ENCODE peak calls at places on chromosome 2, in four cellular contexts. V is AG09319, J is H1, Y is lower lobe of right lung. D is an unnamed sample.

GRCh38 chr2:239811806-239812560 is 213.2 kb downstream of the NDUFA10 start:
- DNase-seq in V (no peak), J (no peak), Y (no peak), D (no peak)

GRCh38 chr2:239667431-239667985 is 266.7 kb upstream of the HDAC4 start:
- DNase-seq in V (no peak), J (no peak), Y (no peak), D (no peak)

GRCh38 chr2:106566050-106566449 is 78.9 kb downstream of the CD8B2 start:
- DNase-seq in V (no peak), J (no peak), Y (no peak), D (no peak)

GRCh38 chr2:28981016-28981441 is at the start of gene TOGARAM2:
- DNase-seq in V (no peak), J (no peak), Y (peak), D (no peak)

GRCh38 chr2:59312022-59312421 is 1070.9 kb upstream of the FANCL start:
- DNase-seq in V (no peak), J (no peak), Y (no peak), D (no peak)

GRCh38 chr2:197803033-197803444 is 1.4 kb upstream of the PLCL1 start:
- DNase-seq in V (peak), J (no peak), Y (no peak), D (no peak)

GRCh38 chr2:217383620-217384019 is 523.8 kb upstream of the TNP1 start:
- DNase-seq in V (no peak), J (no peak), Y (no peak), D (no peak)

GRCh38 chr2:144369416-144369815 is 150.5 kb downstream of the ZEB2 start:
- DNase-seq in V (no peak), J (no peak), Y (no peak), D (no peak)

GRCh38 chr2:225010804-225011203 is 31.5 kb downstream of the DOCK10 start:
- DNase-seq in V (peak), J (no peak), Y (no peak), D (no peak)

GRCh38 chr2:203787954-203788353 is 79.6 kb upstream of the CTLA4 start:
- DNase-seq in V (no peak), J (no peak), Y (no peak), D (no peak)

GRCh38 chr2:143128681-143129580 is at the start of gene ARHGAP15:
- DNase-seq in V (no peak), J (no peak), Y (peak), D (peak)

GRCh38 chr2:237190958-237191692 is 105.4 kb downstream of the COPS8 start:
- DNase-seq in V (no peak), J (no peak), Y (no peak), D (no peak)

GRCh38 chr2:122565364-122565763 is 809.9 kb downstream of the TSN start:
- DNase-seq in V (no peak), J (no peak), Y (no peak), D (no peak)

GRCh38 chr2:3362686-3363085 is 14.9 kb downstream of the EIPR1 start:
- DNase-seq in V (no peak), J (no peak), Y (no peak), D (no peak)

GRCh38 chr2:149420053-149420963 is 89.9 kb downstream of the LYPD6 start:
- DNase-seq in V (no peak), J (no peak), Y (no peak), D (no peak)

GRCh38 chr2:239730897-239731296 is 294.2 kb downstream of the NDUFA10 start:
- DNase-seq in V (no peak), J (no peak), Y (no peak), D (no peak)

GRCh38 chr2:237315170-237315880 is 98.6 kb downstream of the COL6A3 start:
- DNase-seq in V (peak), J (no peak), Y (peak), D (no peak)

GRCh38 chr2:11540148-11540995 is 6.5 kb downstream of the GREB1 start:
- DNase-seq in V (no peak), J (no peak), Y (no peak), D (no peak)

GRCh38 chr2:136423516-136423996 is 305.6 kb upstream of the CXCR4 start:
- DNase-seq in V (peak), J (peak), Y (peak), D (peak)

GRCh38 chr2:67952066-67952465 is 110.7 kb downstream of the C1D start:
- DNase-seq in V (no peak), J (no peak), Y (no peak), D (no peak)

DNA sequence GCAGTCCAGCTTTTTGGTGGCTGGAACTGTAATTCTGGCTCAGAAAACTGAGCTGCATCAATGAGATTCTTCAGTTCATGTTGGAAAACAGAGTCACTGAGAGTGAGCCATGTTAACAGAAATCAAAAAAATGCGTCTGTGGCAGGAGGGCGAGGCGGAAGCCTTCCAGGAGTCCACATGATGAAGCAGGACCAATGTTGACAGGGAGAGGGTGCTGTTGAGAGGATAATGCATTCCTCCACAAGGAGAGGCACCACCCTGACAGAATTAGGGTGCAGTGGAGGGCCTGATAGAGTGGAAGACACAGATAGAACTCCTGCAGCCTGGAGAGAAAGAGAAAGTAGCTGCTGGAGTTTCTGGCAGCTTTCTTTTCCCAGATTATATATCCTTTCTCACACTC is 111.5 kb downstream of the MGAT5 start:
- DNase-seq in V (no peak), J (no peak), Y (no peak), D (no peak)
- TF ChIP-seq CTCF in V (no peak), J (peak), Y (no peak), D (no peak)

GRCh38 chr2:47655563-47655880 is 127.4 kb upstream of the MSH6 start:
- DNase-seq in V (no peak), J (no peak), Y (no peak), D (no peak)

GRCh38 chr2:47652041-47652713 is 130.8 kb upstream of the MSH6 start:
- DNase-seq in V (no peak), J (no peak), Y (no peak), D (no peak)

GRCh38 chr2:47654790-47655562 is 128.0 kb upstream of the MSH6 start:
- DNase-seq in V (no peak), J (no peak), Y (peak), D (no peak)

GRCh38 chr2:47653036-47653435 is 129.9 kb upstream of the MSH6 start:
- DNase-seq in V (no peak), J (no peak), Y (no peak), D (no peak)

GRCh38 chr2:47653909-47654789 is 128.8 kb upstream of the MSH6 start:
- DNase-seq in V (no peak), J (no peak), Y (no peak), D (no peak)
- TF ChIP-seq CTCF in V (peak), J (peak), Y (no peak), D (no peak)

GRCh38 chr2:83517727-83518368 is 941.2 kb downstream of the SUCLG1 start:
- DNase-seq in V (no peak), J (no peak), Y (no peak), D (no peak)

GRCh38 chr2:83516503-83516902 is 942.6 kb downstream of the SUCLG1 start:
- DNase-seq in V (no peak), J (no peak), Y (no peak), D (no peak)
- TF ChIP-seq CTCF in V (no peak), J (peak), Y (no peak), D (no peak)

GRCh38 chr2:96527052-96527964 is 9.2 kb upstream of the ARID5A start:
- DNase-seq in V (no peak), J (no peak), Y (no peak), D (peak)
- TF ChIP-seq CTCF in V (peak), J (no peak), Y (peak), D (peak)

GRCh38 chr2:129758461-129759185 is 220.8 kb upstream of the RAB6C start:
- DNase-seq in V (no peak), J (no peak), Y (peak), D (peak)
- TF ChIP-seq CTCF in V (no peak), J (no peak), Y (no peak), D (no peak)

GRCh38 chr2:108945969-108946368 is 43.1 kb downstream of the EDAR start:
- DNase-seq in V (no peak), J (no peak), Y (no peak), D (no peak)

GRCh38 chr2:108950736-108951135 is 38.3 kb downstream of the EDAR start:
- DNase-seq in V (no peak), J (no peak), Y (no peak), D (no peak)

GRCh38 chr2:108946442-108946841 is 42.6 kb downstream of the EDAR start:
- DNase-seq in V (no peak), J (no peak), Y (no peak), D (no peak)

GRCh38 chr2:108947271-108947907 is 41.6 kb downstream of the EDAR start:
- DNase-seq in V (no peak), J (no peak), Y (no peak), D (no peak)

DNA sequence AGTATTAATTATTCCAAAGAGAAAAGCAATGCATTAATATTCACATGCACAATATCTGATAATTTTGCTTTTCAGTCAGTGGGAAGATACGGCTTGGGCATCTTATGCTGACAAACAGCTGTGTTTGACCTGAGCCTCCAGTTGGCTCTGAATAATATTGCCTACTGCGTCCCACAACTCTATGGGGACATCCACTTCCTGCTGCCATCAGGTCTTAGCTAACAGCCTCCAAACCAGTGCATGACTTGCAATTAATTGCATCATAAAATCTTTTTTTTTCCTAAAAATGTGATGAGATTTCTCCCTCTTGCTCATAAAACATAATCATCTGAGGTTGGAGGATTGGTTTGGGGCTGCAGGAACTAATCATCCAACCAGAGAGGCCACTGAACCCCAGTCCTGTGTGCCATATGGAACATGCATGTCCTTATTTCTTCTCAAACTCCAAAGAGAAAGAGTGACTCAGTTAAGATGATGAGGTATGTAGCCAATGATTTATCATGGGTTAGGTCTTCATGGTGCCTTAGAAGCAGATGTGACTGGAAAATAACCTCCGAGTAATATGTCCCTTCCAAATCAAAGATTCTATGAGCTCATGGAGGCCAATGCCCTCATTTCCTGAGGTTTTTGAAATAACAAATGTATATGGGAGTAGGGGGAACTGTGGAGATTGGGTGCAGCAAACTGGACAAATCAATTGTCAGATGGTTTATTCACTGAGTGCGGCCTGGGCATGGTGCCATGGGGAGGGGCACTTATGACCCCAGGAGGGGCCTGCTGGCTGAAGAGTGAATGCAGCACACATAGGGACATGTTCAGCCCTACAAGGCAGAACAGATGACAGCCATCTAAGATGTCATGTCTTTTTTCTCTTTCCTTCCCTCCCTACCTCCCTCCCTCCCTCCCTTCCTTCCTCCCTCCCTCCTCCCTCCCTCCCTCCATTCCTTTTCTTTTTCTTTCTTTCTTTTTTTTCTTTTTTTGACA is 39.4 kb downstream of the EDAR start:
- DNase-seq in V (no peak), J (no peak), Y (no peak), D (no peak)
- TF ChIP-seq CTCF in V (no peak), J (no peak), Y (no peak), D (no peak)

GRCh38 chr2:170639635-170640034 is 75.5 kb upstream of the SP5 start:
- DNase-seq in V (no peak), J (no peak), Y (no peak), D (no peak)
- TF ChIP-seq CTCF in V (no peak), J (no peak), Y (no peak), D (no peak)

GRCh38 chr2:118086024-118086633 is 2.1 kb upstream of the INSIG2 start:
- DNase-seq in V (no peak), J (no peak), Y (no peak), D (no peak)

GRCh38 chr2:118091140-118091478 is 2.8 kb downstream of the INSIG2 start:
- DNase-seq in V (no peak), J (no peak), Y (no peak), D (no peak)

GRCh38 chr2:118090387-118091139 is 2.3 kb downstream of the INSIG2 start:
- DNase-seq in V (no peak), J (no peak), Y (no peak), D (no peak)

GRCh38 chr2:118088051-118089014 is at the start of gene INSIG2:
- DNase-seq in V (peak), J (peak), Y (peak), D (peak)

DNA sequence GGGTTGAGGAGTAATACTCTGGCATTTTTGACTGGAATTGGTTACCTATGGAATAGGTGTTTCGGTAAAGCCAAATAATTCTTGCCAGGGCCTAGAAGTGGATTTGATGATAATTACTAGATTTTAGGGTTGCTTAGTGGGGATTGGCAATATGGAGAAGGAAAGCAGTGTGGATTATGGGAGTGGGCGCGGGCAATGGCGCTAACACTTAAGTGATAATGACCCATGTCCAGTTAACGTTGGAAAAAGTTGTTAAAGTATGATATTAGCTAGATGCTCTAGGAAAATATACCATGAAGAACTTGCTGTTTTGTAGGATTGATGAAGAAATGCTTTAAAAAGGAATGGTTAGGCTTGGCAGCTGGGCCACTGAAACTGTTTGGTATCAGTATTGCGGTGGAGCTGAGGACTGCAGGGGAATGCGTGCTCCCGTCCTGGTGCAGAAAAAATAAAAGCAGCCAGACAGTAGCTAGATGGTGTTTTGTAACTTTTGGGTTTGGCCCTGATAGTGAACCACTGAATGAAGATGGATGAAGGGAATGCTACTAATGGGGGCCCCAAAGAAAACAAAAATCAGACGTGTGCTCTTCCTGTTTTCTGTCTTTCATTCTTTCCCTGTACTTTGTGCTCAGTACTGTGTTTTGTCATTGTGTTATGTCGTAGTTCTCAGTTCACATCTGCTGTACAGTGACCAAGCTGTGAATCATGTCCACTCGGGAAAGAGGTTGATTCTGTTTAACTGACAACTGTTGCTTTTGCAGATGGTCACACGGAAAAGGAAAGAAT is 937 bp downstream of the INSIG2 start:
- DNase-seq in V (no peak), J (no peak), Y (no peak), D (no peak)
- TF ChIP-seq CTCF in V (no peak), J (no peak), Y (peak), D (no peak)